ENCODE peak calls at places on chromosomes 4 and X, in four cellular contexts. N, O, E and A are unnamed samples.

GRCh38 chr4:77352192-77352591 is 195.2 kb downstream of the CCNG2 start:
- DNase-seq in N (no peak), O (no peak), E (no peak), A (no peak)

GRCh38 chr4:2247128-2248043 is 5.5 kb upstream of the HAUS3 start:
- DNase-seq in N (peak), O (no peak), E (no peak), A (peak)

GRCh38 chr4:53186714-53187358 is 179.0 kb downstream of the SCFD2 start:
- DNase-seq in N (no peak), O (no peak), E (no peak), A (no peak)

GRCh38 chr4:184424993-184425758 is 49.2 kb downstream of the IRF2 start:
- DNase-seq in N (peak), O (no peak), E (peak), A (no peak)

GRCh38 chr4:8759987-8760386 is 111.7 kb downstream of the HMX1 start:
- DNase-seq in N (peak), O (no peak), E (no peak), A (peak)

GRCh38 chrX:102067966-102068723 is 57.3 kb upstream of the TCEAL2 start:
- DNase-seq in N (no peak), O (no peak), E (peak), A (no peak)

GRCh38 chr4:26823583-26823982 is 37.1 kb upstream of the STIM2 start:
- DNase-seq in N (no peak), O (no peak), E (no peak), A (no peak)

GRCh38 chr4:184699941-184700340 is 34.0 kb downstream of the CENPU start:
- DNase-seq in N (no peak), O (no peak), E (peak), A (no peak)

GRCh38 chr4:64598068-64598467 is 188.8 kb upstream of the TECRL start:
- DNase-seq in N (no peak), O (no peak), E (no peak), A (no peak)

GRCh38 chr4:133474511-133474910 is 325.4 kb downstream of the PCDH10 start:
- DNase-seq in N (no peak), O (no peak), E (no peak), A (no peak)

GRCh38 chrX:13151806-13152510 is 107.5 kb upstream of the FAM9C start:
- DNase-seq in N (no peak), O (no peak), E (peak), A (no peak)

GRCh38 chr4:153087671-153088194 is 116.5 kb upstream of the TRIM2 start:
- DNase-seq in N (no peak), O (no peak), E (no peak), A (no peak)